ENCODE peak calls at places on chromosomes 2 and 18, in nine cellular contexts. One of them, this sample, is unnamed.

GRCh38 chr2:41836944-41837343 is 210.9 kb upstream of the PKDCC start:
- DNase-seq in AG20443: peak
- DNase-seq in HCEC 1CT: peak
- DNase-seq in A549: no peak
- DNase-seq in upper lobe of left lung: no peak
- DNase-seq in cardiac fibroblast: peak
- DNase-seq in lower lobe of right lung: no peak
- DNase-seq in mesenteric fat pad: no peak
- DNase-seq in fibroblast of lung: peak
- DNase-seq in this sample: no peak

GRCh38 chr2:113739849-113740248 is 16.6 kb downstream of the SLC35F5 start:
- DNase-seq in fibroblast of lung: no peak
- DNase-seq in AG20443: no peak
- DNase-seq in lower lobe of right lung: no peak
- DNase-seq in HCEC 1CT: peak
- DNase-seq in upper lobe of left lung: no peak
- DNase-seq in A549: no peak
- DNase-seq in cardiac fibroblast: no peak
- DNase-seq in mesenteric fat pad: no peak
- DNase-seq in this sample: no peak

GRCh38 chr2:153866595-153866994 is 5.1 kb upstream of the GALNT13 start:
- DNase-seq in cardiac fibroblast: no peak
- DNase-seq in lower lobe of right lung: no peak
- DNase-seq in mesenteric fat pad: no peak
- DNase-seq in HCEC 1CT: no peak
- DNase-seq in A549: no peak
- DNase-seq in AG20443: no peak
- DNase-seq in fibroblast of lung: no peak
- DNase-seq in upper lobe of left lung: no peak
- DNase-seq in this sample: no peak

GRCh38 chr2:68384485-68385107 is 19.5 kb downstream of the PLEK start:
- DNase-seq in HCEC 1CT: no peak
- DNase-seq in A549: no peak
- DNase-seq in mesenteric fat pad: no peak
- DNase-seq in fibroblast of lung: no peak
- DNase-seq in AG20443: no peak
- DNase-seq in lower lobe of right lung: no peak
- DNase-seq in upper lobe of left lung: no peak
- DNase-seq in cardiac fibroblast: no peak
- DNase-seq in this sample: no peak

GRCh38 chr18:21805771-21806366 is 65.3 kb downstream of the MIB1 start:
- DNase-seq in HCEC 1CT: no peak
- DNase-seq in upper lobe of left lung: peak
- DNase-seq in AG20443: no peak
- DNase-seq in lower lobe of right lung: no peak
- DNase-seq in cardiac fibroblast: no peak
- DNase-seq in fibroblast of lung: no peak
- DNase-seq in A549: no peak
- DNase-seq in mesenteric fat pad: no peak
- DNase-seq in this sample: no peak

GRCh38 chr2:67567866-67568265 is 170.7 kb downstream of the ETAA1 start:
- DNase-seq in cardiac fibroblast: no peak
- DNase-seq in HCEC 1CT: no peak
- DNase-seq in lower lobe of right lung: no peak
- DNase-seq in upper lobe of left lung: no peak
- DNase-seq in A549: no peak
- DNase-seq in AG20443: peak
- DNase-seq in mesenteric fat pad: no peak
- DNase-seq in fibroblast of lung: no peak
- DNase-seq in this sample: no peak

GRCh38 chr2:207673431-207673830 is 38.0 kb upstream of the CCNYL1 start:
- DNase-seq in AG20443: no peak
- DNase-seq in fibroblast of lung: no peak
- DNase-seq in cardiac fibroblast: no peak
- DNase-seq in lower lobe of right lung: no peak
- DNase-seq in HCEC 1CT: no peak
- DNase-seq in mesenteric fat pad: no peak
- DNase-seq in upper lobe of left lung: no peak
- DNase-seq in A549: no peak
- DNase-seq in this sample: no peak

GRCh38 chr18:50590625-50591024 is 30.7 kb downstream of the MAPK4 start:
- DNase-seq in fibroblast of lung: no peak
- DNase-seq in A549: no peak
- DNase-seq in cardiac fibroblast: no peak
- DNase-seq in lower lobe of right lung: no peak
- DNase-seq in upper lobe of left lung: no peak
- DNase-seq in mesenteric fat pad: no peak
- DNase-seq in HCEC 1CT: no peak
- DNase-seq in AG20443: no peak
- DNase-seq in this sample: no peak

GRCh38 chr2:220521591-220521990 is 894.2 kb downstream of the SLC4A3 start:
- DNase-seq in mesenteric fat pad: no peak
- DNase-seq in A549: no peak
- DNase-seq in cardiac fibroblast: no peak
- DNase-seq in fibroblast of lung: no peak
- DNase-seq in lower lobe of right lung: no peak
- DNase-seq in HCEC 1CT: no peak
- DNase-seq in AG20443: no peak
- DNase-seq in upper lobe of left lung: no peak
- DNase-seq in this sample: no peak

GRCh38 chr2:47190188-47190818 is 35.2 kb upstream of the STPG4 start:
- DNase-seq in fibroblast of lung: no peak
- DNase-seq in A549: no peak
- DNase-seq in mesenteric fat pad: no peak
- DNase-seq in cardiac fibroblast: no peak
- DNase-seq in upper lobe of left lung: no peak
- DNase-seq in HCEC 1CT: peak
- DNase-seq in AG20443: peak
- DNase-seq in lower lobe of right lung: no peak
- DNase-seq in this sample: no peak

GRCh38 chr2:62140785-62141740 is 54.9 kb upstream of the B3GNT2 start:
- DNase-seq in A549: no peak
- DNase-seq in fibroblast of lung: no peak
- DNase-seq in HCEC 1CT: no peak
- DNase-seq in upper lobe of left lung: no peak
- DNase-seq in cardiac fibroblast: no peak
- DNase-seq in lower lobe of right lung: no peak
- DNase-seq in mesenteric fat pad: no peak
- DNase-seq in AG20443: no peak
- DNase-seq in this sample: no peak

GRCh38 chr2:236833501-236834186 is 252.0 kb upstream of the COPS8 start:
- DNase-seq in AG20443: no peak
- DNase-seq in HCEC 1CT: no peak
- DNase-seq in lower lobe of right lung: no peak
- DNase-seq in mesenteric fat pad: peak
- DNase-seq in upper lobe of left lung: no peak
- DNase-seq in cardiac fibroblast: peak
- DNase-seq in fibroblast of lung: no peak
- DNase-seq in A549: no peak
- DNase-seq in this sample: no peak

GRCh38 chr18:26468931-26469340 is 79.4 kb downstream of the KCTD1 start:
- DNase-seq in A549: no peak
- DNase-seq in HCEC 1CT: no peak
- DNase-seq in AG20443: no peak
- DNase-seq in cardiac fibroblast: no peak
- DNase-seq in mesenteric fat pad: no peak
- DNase-seq in lower lobe of right lung: no peak
- DNase-seq in upper lobe of left lung: no peak
- DNase-seq in fibroblast of lung: no peak
- DNase-seq in this sample: no peak

GRCh38 chr2:233358864-233359386 is 4.6 kb downstream of the DGKD start:
- DNase-seq in fibroblast of lung: no peak
- DNase-seq in cardiac fibroblast: no peak
- DNase-seq in lower lobe of right lung: no peak
- DNase-seq in HCEC 1CT: no peak
- DNase-seq in AG20443: no peak
- DNase-seq in upper lobe of left lung: no peak
- DNase-seq in mesenteric fat pad: peak
- DNase-seq in A549: no peak
- DNase-seq in this sample: no peak

GRCh38 chr2:97713296-97714083 is at the start of gene ZAP70:
- DNase-seq in A549: no peak
- DNase-seq in mesenteric fat pad: peak
- DNase-seq in cardiac fibroblast: no peak
- DNase-seq in AG20443: no peak
- DNase-seq in lower lobe of right lung: no peak
- DNase-seq in fibroblast of lung: no peak
- DNase-seq in upper lobe of left lung: no peak
- DNase-seq in HCEC 1CT: no peak
- DNase-seq in this sample: no peak

GRCh38 chr2:64857581-64858471 is 131.4 kb upstream of the SLC1A4 start:
- DNase-seq in fibroblast of lung: peak
- DNase-seq in HCEC 1CT: no peak
- DNase-seq in A549: no peak
- DNase-seq in cardiac fibroblast: peak
- DNase-seq in upper lobe of left lung: no peak
- DNase-seq in lower lobe of right lung: no peak
- DNase-seq in mesenteric fat pad: peak
- DNase-seq in AG20443: no peak
- DNase-seq in this sample: peak

GRCh38 chr18:67463829-67464228 is 52.7 kb downstream of the DSEL start:
- DNase-seq in cardiac fibroblast: no peak
- DNase-seq in fibroblast of lung: no peak
- DNase-seq in HCEC 1CT: no peak
- DNase-seq in upper lobe of left lung: no peak
- DNase-seq in A549: no peak
- DNase-seq in lower lobe of right lung: no peak
- DNase-seq in AG20443: no peak
- DNase-seq in mesenteric fat pad: no peak
- DNase-seq in this sample: no peak

GRCh38 chr2:86439879-86440630 is 1.1 kb upstream of the KDM3A start:
- DNase-seq in A549: no peak
- DNase-seq in fibroblast of lung: peak
- DNase-seq in AG20443: no peak
- DNase-seq in lower lobe of right lung: no peak
- DNase-seq in mesenteric fat pad: no peak
- DNase-seq in HCEC 1CT: no peak
- DNase-seq in cardiac fibroblast: no peak
- DNase-seq in upper lobe of left lung: no peak
- DNase-seq in this sample: no peak

GRCh38 chr2:120731175-120731574 is 4.5 kb upstream of the GLI2 start:
- DNase-seq in A549: no peak
- DNase-seq in lower lobe of right lung: no peak
- DNase-seq in AG20443: no peak
- DNase-seq in cardiac fibroblast: no peak
- DNase-seq in mesenteric fat pad: no peak
- DNase-seq in fibroblast of lung: no peak
- DNase-seq in HCEC 1CT: no peak
- DNase-seq in upper lobe of left lung: no peak
- DNase-seq in this sample: no peak

GRCh38 chr2:100610381-100610831 is 47.6 kb downstream of the PDCL3 start:
- DNase-seq in mesenteric fat pad: peak
- DNase-seq in lower lobe of right lung: peak
- DNase-seq in AG20443: peak
- DNase-seq in cardiac fibroblast: peak
- DNase-seq in fibroblast of lung: peak
- DNase-seq in HCEC 1CT: peak
- DNase-seq in upper lobe of left lung: peak
- DNase-seq in A549: peak
- DNase-seq in this sample: peak

GRCh38 chr2:43269706-43270105 is 43.3 kb upstream of the ZFP36L2 start:
- DNase-seq in cardiac fibroblast: peak
- DNase-seq in fibroblast of lung: peak
- DNase-seq in AG20443: peak
- DNase-seq in lower lobe of right lung: no peak
- DNase-seq in HCEC 1CT: peak
- DNase-seq in A549: no peak
- DNase-seq in upper lobe of left lung: peak
- DNase-seq in mesenteric fat pad: no peak
- DNase-seq in this sample: no peak

GRCh38 chr18:60060578-60060977 is 160.8 kb downstream of the PMAIP1 start:
- DNase-seq in lower lobe of right lung: no peak
- DNase-seq in fibroblast of lung: no peak
- DNase-seq in mesenteric fat pad: no peak
- DNase-seq in HCEC 1CT: peak
- DNase-seq in cardiac fibroblast: no peak
- DNase-seq in AG20443: no peak
- DNase-seq in A549: no peak
- DNase-seq in upper lobe of left lung: no peak
- DNase-seq in this sample: no peak

GRCh38 chr2:105765415-105766299 is 20.9 kb downstream of the NCK2 start:
- DNase-seq in mesenteric fat pad: peak
- DNase-seq in lower lobe of right lung: no peak
- DNase-seq in A549: no peak
- DNase-seq in HCEC 1CT: no peak
- DNase-seq in AG20443: no peak
- DNase-seq in cardiac fibroblast: no peak
- DNase-seq in fibroblast of lung: no peak
- DNase-seq in upper lobe of left lung: no peak
- DNase-seq in this sample: no peak

GRCh38 chr18:58581265-58581664 is 47.6 kb downstream of the ALPK2 start:
- DNase-seq in cardiac fibroblast: peak
- DNase-seq in AG20443: peak
- DNase-seq in HCEC 1CT: peak
- DNase-seq in fibroblast of lung: peak
- DNase-seq in mesenteric fat pad: no peak
- DNase-seq in upper lobe of left lung: no peak
- DNase-seq in A549: peak
- DNase-seq in lower lobe of right lung: no peak
- DNase-seq in this sample: peak

GRCh38 chr2:5668682-5669267 is 23.4 kb upstream of the SOX11 start:
- DNase-seq in A549: no peak
- DNase-seq in upper lobe of left lung: no peak
- DNase-seq in AG20443: no peak
- DNase-seq in fibroblast of lung: no peak
- DNase-seq in HCEC 1CT: no peak
- DNase-seq in lower lobe of right lung: no peak
- DNase-seq in mesenteric fat pad: no peak
- DNase-seq in cardiac fibroblast: no peak
- DNase-seq in this sample: no peak

GRCh38 chr2:143300531-143300930 is 171.3 kb downstream of the ARHGAP15 start:
- DNase-seq in upper lobe of left lung: no peak
- DNase-seq in AG20443: no peak
- DNase-seq in lower lobe of right lung: no peak
- DNase-seq in HCEC 1CT: peak
- DNase-seq in mesenteric fat pad: no peak
- DNase-seq in cardiac fibroblast: no peak
- DNase-seq in fibroblast of lung: peak
- DNase-seq in A549: no peak
- DNase-seq in this sample: no peak

GRCh38 chr18:50065527-50065926 is 129.4 kb downstream of the MYO5B start:
- DNase-seq in mesenteric fat pad: no peak
- DNase-seq in fibroblast of lung: no peak
- DNase-seq in AG20443: no peak
- DNase-seq in lower lobe of right lung: no peak
- DNase-seq in HCEC 1CT: no peak
- DNase-seq in cardiac fibroblast: no peak
- DNase-seq in upper lobe of left lung: no peak
- DNase-seq in A549: no peak
- DNase-seq in this sample: no peak

GRCh38 chr2:4219571-4219970 is 516.2 kb downstream of the DCDC2C start:
- DNase-seq in upper lobe of left lung: no peak
- DNase-seq in cardiac fibroblast: no peak
- DNase-seq in HCEC 1CT: no peak
- DNase-seq in lower lobe of right lung: no peak
- DNase-seq in mesenteric fat pad: no peak
- DNase-seq in AG20443: no peak
- DNase-seq in A549: no peak
- DNase-seq in fibroblast of lung: no peak
- DNase-seq in this sample: no peak

GRCh38 chr2:62596061-62596658 is 90.2 kb upstream of the TMEM17 start:
- DNase-seq in A549: no peak
- DNase-seq in fibroblast of lung: peak
- DNase-seq in AG20443: peak
- DNase-seq in HCEC 1CT: peak
- DNase-seq in upper lobe of left lung: no peak
- DNase-seq in lower lobe of right lung: no peak
- DNase-seq in mesenteric fat pad: no peak
- DNase-seq in cardiac fibroblast: peak
- DNase-seq in this sample: no peak

GRCh38 chr2:26976242-26976641 is 5.8 kb downstream of the MAPRE3 start:
- DNase-seq in A549: no peak
- DNase-seq in cardiac fibroblast: peak
- DNase-seq in lower lobe of right lung: no peak
- DNase-seq in HCEC 1CT: peak
- DNase-seq in upper lobe of left lung: no peak
- DNase-seq in AG20443: peak
- DNase-seq in mesenteric fat pad: no peak
- DNase-seq in fibroblast of lung: peak
- DNase-seq in this sample: no peak

GRCh38 chr2:188975497-188976102 is 1.4 kb downstream of the COL3A1 start:
- DNase-seq in AG20443: peak
- DNase-seq in upper lobe of left lung: no peak
- DNase-seq in cardiac fibroblast: peak
- DNase-seq in lower lobe of right lung: no peak
- DNase-seq in fibroblast of lung: peak
- DNase-seq in HCEC 1CT: peak
- DNase-seq in mesenteric fat pad: no peak
- DNase-seq in A549: no peak
- DNase-seq in this sample: no peak

This sample was measured in T1000.